ENCODE peak calls at places on chromosomes 12 and 14, in nine cellular contexts. N is MM.1S, R is transverse colon, V is foreskin fibroblast, B is upper lobe of left lung, M is esophagus squamous epithelium, F is endodermal cell, P is HCT116, C is fibroblast of lung. S is an unnamed sample.

GRCh38 chr12:90234455-90234854 is 525.8 kb upstream of the ATP2B1 start:
- DNase-seq in F (no peak), C (no peak), M (no peak), B (no peak), R (no peak), N (no peak), P (no peak), V (no peak), S (peak; percentile 20)

GRCh38 chr12:94134226-94134795 is 14.1 kb upstream of the PLXNC1 start:
- DNase-seq in R (no peak), N (peak; percentile 70), C (peak; percentile 41), F (peak; percentile 58), V (peak; percentile 32), M (no peak), P (peak; percentile 61), B (no peak), S (peak; percentile 72)

GRCh38 chr12:124284368-124284767 is 10.5 kb upstream of the RFLNA start:
- DNase-seq in C (no peak), R (no peak), B (no peak), F (no peak), P (no peak), M (no peak), V (no peak), N (no peak), S (no peak)

GRCh38 chr12:45503887-45504286 is 225.6 kb upstream of the ARID2 start:
- DNase-seq in F (no peak), B (no peak), N (no peak), R (no peak), C (peak; percentile 13), M (no peak), V (no peak), P (no peak), S (no peak)

GRCh38 chr14:36605506-36605857 is 23.1 kb upstream of the NKX2-8 start:
- DNase-seq in R (no peak), C (no peak), B (no peak), N (no peak), P (no peak), V (no peak), M (no peak), F (no peak), S (peak; percentile 11)

GRCh38 chr12:466039-466438 is 6.3 kb downstream of the B4GALNT3 start:
- DNase-seq in R (peak; percentile 68), F (peak; percentile 67), V (no peak), P (no peak), M (no peak), C (no peak), B (no peak), N (no peak), S (no peak)

GRCh38 chr12:131251336-131252101 is 297.8 kb downstream of the ADGRD1 start:
- DNase-seq in V (no peak), M (no peak), F (no peak), P (no peak), B (no peak), R (no peak), C (no peak), N (no peak), S (no peak)

GRCh38 chr14:57692671-57693070 is 173.2 kb downstream of the SLC35F4 start:
- DNase-seq in N (peak; percentile 14), P (peak; percentile 49), M (no peak), R (no peak), V (peak; percentile 7), C (peak; percentile 54), F (no peak), B (no peak), S (peak; percentile 85)

GRCh38 chr12:23927907-23928306 is 21.6 kb downstream of the SOX5 start:
- DNase-seq in F (no peak), P (no peak), V (no peak), B (no peak), N (no peak), R (no peak), C (no peak), M (no peak), S (no peak)

GRCh38 chr12:63915105-63915830 is 70.8 kb downstream of the SRGAP1 start:
- DNase-seq in R (no peak), N (no peak), V (no peak), M (no peak), B (no peak), C (peak; percentile 86), F (no peak), P (peak; percentile 70), S (peak; percentile 73)

DNA sequence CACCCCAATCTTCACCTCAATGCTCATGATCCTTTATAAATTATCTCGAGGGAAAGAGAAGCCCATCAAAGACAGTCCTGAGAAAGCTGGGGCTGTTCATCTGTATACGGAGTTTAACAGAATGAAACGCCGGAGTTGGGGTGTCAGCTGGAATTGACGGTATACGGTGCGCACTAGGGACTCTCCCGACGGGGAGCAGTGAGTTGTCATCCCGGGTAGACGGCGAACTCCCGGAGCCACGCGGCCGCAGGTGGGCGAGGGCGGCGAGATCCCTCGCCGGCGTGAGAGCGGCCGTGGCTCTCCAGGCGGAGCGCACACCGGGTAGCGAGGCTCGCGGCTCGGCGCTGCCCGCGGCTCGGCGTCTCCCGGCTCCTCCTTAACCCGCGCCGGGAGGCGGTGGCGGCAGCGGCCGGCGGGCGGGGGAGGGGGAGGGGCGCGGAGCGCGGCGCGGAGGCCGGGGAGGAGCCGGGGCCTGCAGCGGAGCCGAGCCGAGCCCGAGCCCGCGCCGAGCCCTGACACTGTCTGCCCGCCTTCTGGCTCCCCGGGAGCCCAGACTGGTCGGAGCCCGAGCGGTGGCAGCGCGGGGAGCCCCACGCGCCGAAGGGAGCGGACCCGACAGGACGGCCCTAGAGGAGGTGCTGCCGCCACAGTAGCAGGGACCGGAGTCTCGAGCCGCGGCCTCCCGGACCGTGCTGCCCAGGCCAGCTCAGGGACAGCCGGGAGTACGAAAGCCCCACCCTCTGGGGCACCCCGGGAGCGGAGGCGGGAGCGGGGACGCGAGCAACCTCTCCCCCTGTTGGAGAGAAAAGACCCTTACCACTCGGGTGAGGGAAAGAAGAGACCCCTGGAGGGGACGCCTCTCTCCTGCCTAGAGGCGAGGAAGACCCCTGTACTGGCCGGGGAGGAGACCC is at the start of gene FOXJ2:
- DNase-seq in B (peak; percentile 98), C (peak; percentile 63), P (no peak), F (peak; percentile 93), R (peak; percentile 86), N (peak; percentile 80), V (peak; percentile 76), M (no peak), S (peak; percentile 68)
- TF ChIP-seq CTCF in B (no peak), C (no peak), P (no peak), F (peak; percentile 69), R (no peak), N (no peak), V (peak; percentile 3), M (no peak), S (no peak)

DNA sequence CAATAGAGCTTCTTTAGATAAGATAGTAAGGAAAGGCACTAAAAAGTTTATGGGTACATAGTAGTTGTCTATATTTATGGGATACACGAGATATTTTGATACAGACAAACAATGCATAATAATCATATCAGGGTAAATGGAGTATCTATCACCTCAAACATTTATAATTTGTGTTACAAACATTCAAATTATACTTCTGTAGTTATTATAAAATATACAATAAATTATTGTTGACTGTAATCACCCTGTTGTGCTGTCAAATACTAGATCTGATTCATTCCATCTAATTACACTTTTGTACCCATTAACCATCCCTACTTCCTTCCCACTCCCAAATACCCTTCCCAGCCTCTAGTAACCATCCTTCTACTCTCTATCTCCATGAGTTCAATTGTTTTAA is 179.7 kb downstream of the FOXG1 start:
- DNase-seq in M (no peak), N (no peak), V (no peak), F (no peak), C (no peak), P (no peak), R (no peak), B (no peak), S (no peak)
- H3K4me3 ChIP-seq in M (no peak overlapping the region), N (no peak overlapping the region), V (no peak overlapping the region), F (no peak overlapping the region), C (no peak overlapping the region), P (no peak overlapping the region), R (no peak overlapping the region), B (no peak overlapping the region), S (no peak overlapping the region)

GRCh38 chr14:81927069-81927468 is 393.4 kb upstream of the SEL1L start:
- DNase-seq in F (no peak), M (no peak), P (no peak), N (peak; percentile 14), C (no peak), R (no peak), V (no peak), B (no peak), S (no peak)
- TF ChIP-seq CTCF in F (peak; percentile 78), M (no peak), P (no peak), N (peak; percentile 33), C (no peak), R (no peak), V (no peak), B (no peak), S (no peak)

GRCh38 chr12:92988622-92989130 is 59.6 kb upstream of the EEA1 start:
- DNase-seq in N (no peak), R (no peak), M (no peak), P (no peak), F (no peak), B (no peak), C (no peak), V (no peak), S (no peak)
- H3K4me3 ChIP-seq in N (no peak overlapping the region), R (no peak overlapping the region), M (no peak overlapping the region), P (no peak overlapping the region), F (no peak overlapping the region), B (no peak overlapping the region), C (no peak overlapping the region), V (no peak overlapping the region), S (no peak overlapping the region)

GRCh38 chr12:96500686-96501085 is 11.3 kb downstream of the CFAP54 start:
- DNase-seq in F (no peak), V (no peak), R (no peak), P (no peak), B (no peak), C (no peak), M (no peak), N (peak; percentile 64), S (peak; percentile 61)
- TF ChIP-seq CTCF in F (no peak), V (peak; percentile 20), R (no peak), P (peak; percentile 24), B (no peak), C (no peak), M (no peak), N (no peak), S (peak; percentile 25)

DNA sequence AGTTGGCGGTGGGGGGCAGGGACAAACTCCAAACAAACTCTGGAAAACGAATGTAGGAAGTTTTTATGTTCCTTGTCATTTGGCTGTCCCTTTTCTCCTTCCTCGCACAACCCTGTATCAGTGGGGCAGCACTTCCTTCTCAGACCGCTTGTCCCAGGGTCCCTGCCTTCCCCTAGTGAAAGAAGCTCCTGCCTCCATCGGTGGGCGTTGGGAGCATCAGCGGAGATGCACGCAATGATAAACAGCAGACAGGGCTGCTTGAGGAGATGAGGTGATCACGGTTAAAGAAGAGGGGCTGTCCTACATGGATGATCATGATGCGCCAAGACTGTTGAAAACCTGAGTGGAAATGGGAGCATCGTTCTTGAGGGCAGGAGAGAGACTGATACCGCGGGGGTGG is 620 bp downstream of the C1S start:
- DNase-seq in B (no peak), N (no peak), V (no peak), R (no peak), F (no peak), P (no peak), M (no peak), C (no peak), S (no peak)
- H3K4me3 ChIP-seq in B (peak overlapping the region; percentile 14), N (no peak overlapping the region), V (peak overlapping the region; percentile 78), R (peak overlapping the region; percentile 27), F (no peak overlapping the region), P (no peak overlapping the region), M (peak overlapping the region; percentile 37), C (peak overlapping the region; percentile 66), S (peak overlapping the region; percentile 61)